ENCODE peak calls at places on chromosomes 1 and 21, in four cellular contexts. N is lung, E is uterus, D is IMR-90. X is an unnamed sample.

GRCh38 chr1:89715677-89716076 is 82.8 kb downstream of the LRRC8C start:
- DNase-seq in N (no peak), E (no peak), D (no peak), X (no peak)

GRCh38 chr1:67732750-67733151 is 47.8 kb downstream of the GADD45A start:
- DNase-seq in N (no peak), E (no peak), D (peak; percentile 84), X (no peak)

GRCh38 chr1:38094711-38095336 is 48.2 kb upstream of the POU3F1 start:
- DNase-seq in N (no peak), E (no peak), D (no peak), X (no peak)

GRCh38 chr1:204494281-204495077 is at the start of gene PIK3C2B:
- DNase-seq in N (peak; percentile 83), E (peak; percentile 79), D (peak; percentile 73), X (no peak)

GRCh38 chr1:245874942-245875580 is 632.0 kb downstream of the SMYD3 start:
- DNase-seq in N (peak; percentile 78), E (peak; percentile 76), D (peak; percentile 100), X (peak; percentile 4)

GRCh38 chr1:22808846-22809501 is 98.3 kb downstream of the EPHB2 start:
- DNase-seq in N (peak; percentile 37), E (peak; percentile 68), D (peak; percentile 87), X (no peak)

GRCh38 chr1:92040971-92041370 is 11.2 kb downstream of the EPHX4 start:
- DNase-seq in N (no peak), E (no peak), D (peak; percentile 11), X (no peak)

GRCh38 chr1:145979746-145980435 is 15.4 kb downstream of the POLR3GL start:
- DNase-seq in N (peak; percentile 45), E (no peak), D (no peak), X (no peak)

GRCh38 chr1:2547210-2548067 is 8.7 kb upstream of the TNFRSF14 start:
- DNase-seq in N (no peak), E (no peak), D (no peak), X (no peak)

GRCh38 chr21:45396620-45396995 is 8.4 kb upstream of the COL18A1 start:
- DNase-seq in N (no peak), E (no peak), D (no peak), X (no peak)

GRCh38 chr1:17606826-17607440 is 67.4 kb downstream of the ARHGEF10L start:
- DNase-seq in N (peak; percentile 75), E (peak; percentile 75), D (peak; percentile 60), X (no peak)
- TF ChIP-seq CTCF in N (peak; percentile 70), E (peak; percentile 86), D (peak; percentile 94), X (peak; percentile 90)

GRCh38 chr1:156122519-156123355 is 8.2 kb downstream of the LMNA start:
- DNase-seq in N (peak; percentile 77), E (peak; percentile 92), D (peak; percentile 92), X (peak; percentile 78)

GRCh38 chr1:156123356-156124196 is 9.1 kb downstream of the LMNA start:
- DNase-seq in N (peak; percentile 96), E (peak; percentile 97), D (peak; percentile 98), X (peak; percentile 91)

GRCh38 chr1:156126701-156127534 is 12.4 kb downstream of the LMNA start:
- DNase-seq in N (no peak), E (no peak), D (peak; percentile 96), X (no peak)

GRCh38 chr1:156126043-156126700 is 11.7 kb downstream of the LMNA start:
- DNase-seq in N (peak; percentile 88), E (peak; percentile 96), D (peak; percentile 96), X (peak; percentile 90)

GRCh38 chr1:156124557-156125483 is 10.3 kb downstream of the LMNA start:
- DNase-seq in N (no peak), E (peak; percentile 61), D (no peak), X (no peak)
- H3K4me3 ChIP-seq in N (no peak overlapping the region), E (peak overlapping the region; percentile 19), D (no peak overlapping the region), X (peak overlapping the region; percentile 96)

GRCh38 chr1:214028569-214028968 is 40.8 kb downstream of the PROX1 start:
- DNase-seq in N (no peak), E (no peak), D (no peak), X (no peak)

GRCh38 chr1:214028095-214028494 is 40.3 kb downstream of the PROX1 start:
- DNase-seq in N (no peak), E (no peak), D (no peak), X (no peak)

GRCh38 chr1:214029796-214030195 is 42.0 kb downstream of the PROX1 start:
- DNase-seq in N (no peak), E (no peak), D (no peak), X (no peak)

GRCh38 chr1:214027498-214027897 is 39.7 kb downstream of the PROX1 start:
- DNase-seq in N (no peak), E (no peak), D (no peak), X (no peak)

GRCh38 chr1:214028999-214029406 is 41.2 kb downstream of the PROX1 start:
- DNase-seq in N (no peak), E (no peak), D (no peak), X (no peak)
- H3K4me1 ChIP-seq in N (no peaks in the 10 kb centered on the region), E (no peaks in the 10 kb centered on the region), D (no peaks in the 10 kb centered on the region), X (no peaks in the 10 kb centered on the region)

GRCh38 chr21:32320726-32321125 is 22.1 kb downstream of the MRAP start:
- DNase-seq in N (no peak), E (no peak), D (no peak), X (no peak)
- TF ChIP-seq CTCF in N (no peak), E (no peak), D (no peak), X (no peak)

GRCh38 chr1:210315529-210315928 is 13.2 kb upstream of the HHAT start:
- DNase-seq in N (no peak), E (no peak), D (no peak), X (no peak)

GRCh38 chr1:210313046-210313445 is 15.7 kb upstream of the HHAT start:
- DNase-seq in N (no peak), E (no peak), D (no peak), X (no peak)

GRCh38 chr1:210310562-210310961 is 18.1 kb upstream of the HHAT start:
- DNase-seq in N (no peak), E (no peak), D (no peak), X (no peak)

DNA sequence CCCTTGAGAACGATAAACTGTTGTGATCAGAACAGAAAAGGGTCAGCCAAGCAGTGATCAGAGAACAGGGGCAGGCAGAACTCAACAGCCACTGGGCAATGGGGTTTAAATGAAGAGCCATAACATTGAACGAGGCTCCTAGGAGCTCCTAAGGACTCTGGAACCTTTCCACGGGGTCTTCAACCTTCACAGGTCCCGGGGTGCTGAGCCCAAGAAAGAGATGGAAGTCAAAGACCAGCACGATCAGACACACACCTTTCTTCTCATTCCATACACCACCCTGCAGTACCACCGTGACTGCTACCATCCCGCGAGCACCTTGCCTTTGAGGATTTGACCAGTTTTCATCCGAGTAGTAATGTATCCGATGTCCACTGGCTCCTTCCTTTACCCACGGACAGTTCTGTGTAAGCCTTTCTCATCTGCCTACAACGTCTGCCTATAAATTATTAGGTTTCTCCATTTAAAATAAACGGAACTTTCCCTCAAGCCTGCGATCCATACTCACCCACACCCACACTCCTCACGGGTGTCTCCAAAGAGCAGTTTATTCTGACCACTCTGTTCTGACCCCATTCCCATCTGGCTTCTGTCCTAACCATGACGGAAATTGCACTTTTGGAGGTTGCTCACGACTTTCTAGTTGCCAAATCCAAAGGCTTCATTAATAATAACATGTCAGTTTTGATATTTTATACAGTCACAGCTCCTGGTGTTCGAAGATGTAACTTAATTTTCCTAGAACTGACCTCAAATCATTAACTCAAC is 16.8 kb upstream of the HHAT start:
- DNase-seq in N (no peak), E (no peak), D (no peak), X (peak; percentile 28)
- H3K4me3 ChIP-seq in N (no peak overlapping the region), E (no peak overlapping the region), D (no peak overlapping the region), X (peak overlapping the region; percentile 83)

GRCh38 chr1:230121950-230122349 is 54.9 kb downstream of the GALNT2 start:
- DNase-seq in N (no peak), E (no peak), D (no peak), X (no peak)
- H3K4me1 ChIP-seq in N (peaks cover 6% of the 10 kb centered on the region), E (no peaks in the 10 kb centered on the region), D (peaks cover 26% of the 10 kb centered on the region), X (peaks cover 24% of the 10 kb centered on the region)

X was measured in thoracic aorta.